ENCODE peak calls at places on chromosomes 1 and 21, in five cellular contexts. One of them, this sample, is unnamed.

GRCh38 chr1:115725600-115725999 is 42.9 kb downstream of the CASQ2 start:
- DNase-seq in stimulated activated CD8-positive, alpha-beta memory T cell treated with anti-CD3 and anti-CD28 coated beads, Interleukin-15, amount 100 ng/mL, for 4 hours: no peak
- DNase-seq in anterior cingulate cortex: no peak
- DNase-seq in mucosa of descending colon: no peak
- DNase-seq in SW480: no peak
- DNase-seq in this sample: no peak

GRCh38 chr21:27250386-27250785 is 283.5 kb upstream of the ADAMTS5 start:
- DNase-seq in stimulated activated CD8-positive, alpha-beta memory T cell treated with anti-CD3 and anti-CD28 coated beads, Interleukin-15, amount 100 ng/mL, for 4 hours: no peak
- DNase-seq in anterior cingulate cortex: no peak
- DNase-seq in mucosa of descending colon: no peak
- DNase-seq in SW480: no peak
- DNase-seq in this sample: no peak

GRCh38 chr1:221987860-221988520 is 246.1 kb upstream of the DUSP10 start:
- DNase-seq in stimulated activated CD8-positive, alpha-beta memory T cell treated with anti-CD3 and anti-CD28 coated beads, Interleukin-15, amount 100 ng/mL, for 4 hours: no peak
- DNase-seq in anterior cingulate cortex: no peak
- DNase-seq in mucosa of descending colon: no peak
- DNase-seq in SW480: peak
- DNase-seq in this sample: no peak

GRCh38 chr1:40017951-40018575 is 22.5 kb upstream of the CAP1 start:
- DNase-seq in stimulated activated CD8-positive, alpha-beta memory T cell treated with anti-CD3 and anti-CD28 coated beads, Interleukin-15, amount 100 ng/mL, for 4 hours: no peak
- DNase-seq in anterior cingulate cortex: no peak
- DNase-seq in mucosa of descending colon: no peak
- DNase-seq in SW480: no peak
- DNase-seq in this sample: no peak

GRCh38 chr1:8870605-8871538 is 7.6 kb downstream of the ENO1 start:
- DNase-seq in stimulated activated CD8-positive, alpha-beta memory T cell treated with anti-CD3 and anti-CD28 coated beads, Interleukin-15, amount 100 ng/mL, for 4 hours: no peak
- DNase-seq in anterior cingulate cortex: no peak
- DNase-seq in mucosa of descending colon: no peak
- DNase-seq in SW480: no peak
- DNase-seq in this sample: no peak

GRCh38 chr1:93705897-93706500 is 24.4 kb upstream of the BCAR3 start:
- DNase-seq in stimulated activated CD8-positive, alpha-beta memory T cell treated with anti-CD3 and anti-CD28 coated beads, Interleukin-15, amount 100 ng/mL, for 4 hours: no peak
- DNase-seq in anterior cingulate cortex: no peak
- DNase-seq in mucosa of descending colon: no peak
- DNase-seq in SW480: no peak
- DNase-seq in this sample: no peak

GRCh38 chr1:3645247-3645646 is 4.7 kb downstream of the WRAP73 start:
- DNase-seq in stimulated activated CD8-positive, alpha-beta memory T cell treated with anti-CD3 and anti-CD28 coated beads, Interleukin-15, amount 100 ng/mL, for 4 hours: no peak
- DNase-seq in anterior cingulate cortex: no peak
- DNase-seq in mucosa of descending colon: peak
- DNase-seq in SW480: no peak
- DNase-seq in this sample: no peak

GRCh38 chr1:112444269-112444668 is 48.3 kb downstream of the CTTNBP2NL start:
- DNase-seq in stimulated activated CD8-positive, alpha-beta memory T cell treated with anti-CD3 and anti-CD28 coated beads, Interleukin-15, amount 100 ng/mL, for 4 hours: no peak
- DNase-seq in anterior cingulate cortex: no peak
- DNase-seq in mucosa of descending colon: no peak
- DNase-seq in SW480: no peak
- DNase-seq in this sample: no peak

GRCh38 chr1:65568285-65568684 is 147.8 kb downstream of the LEPR start:
- DNase-seq in stimulated activated CD8-positive, alpha-beta memory T cell treated with anti-CD3 and anti-CD28 coated beads, Interleukin-15, amount 100 ng/mL, for 4 hours: no peak
- DNase-seq in anterior cingulate cortex: no peak
- DNase-seq in mucosa of descending colon: no peak
- DNase-seq in SW480: no peak
- DNase-seq in this sample: no peak

GRCh38 chr1:159953866-159954515 is at the start of gene SLAMF9:
- DNase-seq in stimulated activated CD8-positive, alpha-beta memory T cell treated with anti-CD3 and anti-CD28 coated beads, Interleukin-15, amount 100 ng/mL, for 4 hours: no peak
- DNase-seq in anterior cingulate cortex: no peak
- DNase-seq in mucosa of descending colon: no peak
- DNase-seq in SW480: no peak
- DNase-seq in this sample: no peak

GRCh38 chr1:145992502-145992936 is 3.9 kb downstream of the TXNIP start:
- DNase-seq in stimulated activated CD8-positive, alpha-beta memory T cell treated with anti-CD3 and anti-CD28 coated beads, Interleukin-15, amount 100 ng/mL, for 4 hours: no peak
- DNase-seq in anterior cingulate cortex: no peak
- DNase-seq in mucosa of descending colon: no peak
- DNase-seq in SW480: no peak
- DNase-seq in this sample: peak

GRCh38 chr1:31742462-31743212 is 21.5 kb downstream of the ADGRB2 start:
- DNase-seq in stimulated activated CD8-positive, alpha-beta memory T cell treated with anti-CD3 and anti-CD28 coated beads, Interleukin-15, amount 100 ng/mL, for 4 hours: no peak
- DNase-seq in anterior cingulate cortex: no peak
- DNase-seq in mucosa of descending colon: no peak
- DNase-seq in SW480: no peak
- DNase-seq in this sample: no peak

GRCh38 chr1:161273402-161273801 is 14.9 kb downstream of the PCP4L1 start:
- DNase-seq in stimulated activated CD8-positive, alpha-beta memory T cell treated with anti-CD3 and anti-CD28 coated beads, Interleukin-15, amount 100 ng/mL, for 4 hours: no peak
- DNase-seq in anterior cingulate cortex: no peak
- DNase-seq in mucosa of descending colon: no peak
- DNase-seq in SW480: no peak
- DNase-seq in this sample: no peak

GRCh38 chr1:217331698-217332097 is 299.2 kb downstream of the GPATCH2 start:
- DNase-seq in stimulated activated CD8-positive, alpha-beta memory T cell treated with anti-CD3 and anti-CD28 coated beads, Interleukin-15, amount 100 ng/mL, for 4 hours: no peak
- DNase-seq in anterior cingulate cortex: no peak
- DNase-seq in mucosa of descending colon: no peak
- DNase-seq in SW480: no peak
- DNase-seq in this sample: no peak

GRCh38 chr1:231629132-231629531 is 2.5 kb downstream of the DISC1 start:
- DNase-seq in stimulated activated CD8-positive, alpha-beta memory T cell treated with anti-CD3 and anti-CD28 coated beads, Interleukin-15, amount 100 ng/mL, for 4 hours: no peak
- DNase-seq in anterior cingulate cortex: no peak
- DNase-seq in mucosa of descending colon: peak
- DNase-seq in SW480: no peak
- DNase-seq in this sample: no peak

GRCh38 chr1:32404956-32405355 is 10.7 kb upstream of the BSDC1 start:
- DNase-seq in stimulated activated CD8-positive, alpha-beta memory T cell treated with anti-CD3 and anti-CD28 coated beads, Interleukin-15, amount 100 ng/mL, for 4 hours: no peak
- DNase-seq in anterior cingulate cortex: no peak
- DNase-seq in mucosa of descending colon: no peak
- DNase-seq in SW480: no peak
- DNase-seq in this sample: no peak

GRCh38 chr1:15028117-15028516 is 125.4 kb upstream of the TMEM51 start:
- DNase-seq in stimulated activated CD8-positive, alpha-beta memory T cell treated with anti-CD3 and anti-CD28 coated beads, Interleukin-15, amount 100 ng/mL, for 4 hours: no peak
- DNase-seq in anterior cingulate cortex: peak
- DNase-seq in mucosa of descending colon: no peak
- DNase-seq in SW480: peak
- DNase-seq in this sample: peak

GRCh38 chr1:174274884-174275283 is 115.6 kb downstream of the RABGAP1L start:
- DNase-seq in stimulated activated CD8-positive, alpha-beta memory T cell treated with anti-CD3 and anti-CD28 coated beads, Interleukin-15, amount 100 ng/mL, for 4 hours: no peak
- DNase-seq in anterior cingulate cortex: no peak
- DNase-seq in mucosa of descending colon: no peak
- DNase-seq in SW480: no peak
- DNase-seq in this sample: no peak

GRCh38 chr21:45662623-45663015 is 19.1 kb downstream of the PCBP3 start:
- DNase-seq in stimulated activated CD8-positive, alpha-beta memory T cell treated with anti-CD3 and anti-CD28 coated beads, Interleukin-15, amount 100 ng/mL, for 4 hours: no peak
- DNase-seq in anterior cingulate cortex: no peak
- DNase-seq in mucosa of descending colon: no peak
- DNase-seq in SW480: no peak
- DNase-seq in this sample: no peak

GRCh38 chr1:151130837-151131586 is 15.4 kb downstream of the SEMA6C start:
- DNase-seq in stimulated activated CD8-positive, alpha-beta memory T cell treated with anti-CD3 and anti-CD28 coated beads, Interleukin-15, amount 100 ng/mL, for 4 hours: peak
- DNase-seq in anterior cingulate cortex: peak
- DNase-seq in mucosa of descending colon: peak
- DNase-seq in SW480: no peak
- DNase-seq in this sample: peak

GRCh38 chr1:183776731-183777130 is 28.2 kb upstream of the RGL1 start:
- DNase-seq in stimulated activated CD8-positive, alpha-beta memory T cell treated with anti-CD3 and anti-CD28 coated beads, Interleukin-15, amount 100 ng/mL, for 4 hours: no peak
- DNase-seq in anterior cingulate cortex: no peak
- DNase-seq in mucosa of descending colon: no peak
- DNase-seq in SW480: no peak
- DNase-seq in this sample: no peak

GRCh38 chr1:59903136-59903754 is 23.3 kb downstream of the CYP2J2 start:
- DNase-seq in stimulated activated CD8-positive, alpha-beta memory T cell treated with anti-CD3 and anti-CD28 coated beads, Interleukin-15, amount 100 ng/mL, for 4 hours: no peak
- DNase-seq in anterior cingulate cortex: no peak
- DNase-seq in mucosa of descending colon: no peak
- DNase-seq in SW480: peak
- DNase-seq in this sample: no peak

GRCh38 chr1:7120863-7121621 is 335.8 kb downstream of the CAMTA1 start:
- DNase-seq in stimulated activated CD8-positive, alpha-beta memory T cell treated with anti-CD3 and anti-CD28 coated beads, Interleukin-15, amount 100 ng/mL, for 4 hours: no peak
- DNase-seq in anterior cingulate cortex: no peak
- DNase-seq in mucosa of descending colon: no peak
- DNase-seq in SW480: no peak
- DNase-seq in this sample: no peak

GRCh38 chr1:154442006-154442740 is 37.0 kb downstream of the IL6R start:
- DNase-seq in stimulated activated CD8-positive, alpha-beta memory T cell treated with anti-CD3 and anti-CD28 coated beads, Interleukin-15, amount 100 ng/mL, for 4 hours: no peak
- DNase-seq in anterior cingulate cortex: no peak
- DNase-seq in mucosa of descending colon: no peak
- DNase-seq in SW480: peak
- DNase-seq in this sample: no peak